ENCODE peak calls at places on chromosomes 5 and 9, in four cellular contexts. One of them, this sample, is unnamed.

GRCh38 chr9:13568851-13569618 is 289.5 kb upstream of the MPDZ start:
- DNase-seq in IMR-90: no peak
- DNase-seq in neuronal stem cell: no peak
- DNase-seq in H9: peak
- DNase-seq in this sample: no peak

GRCh38 chr9:94813379-94813778 is 86.9 kb downstream of the AOPEP start:
- DNase-seq in neuronal stem cell: no peak
- DNase-seq in H9: no peak
- DNase-seq in IMR-90: no peak
- DNase-seq in this sample: no peak

GRCh38 chr5:84870369-84870768 is 485.7 kb upstream of the EDIL3 start:
- DNase-seq in IMR-90: no peak
- DNase-seq in neuronal stem cell: no peak
- DNase-seq in H9: no peak
- DNase-seq in this sample: no peak

GRCh38 chr5:36457511-36458260 is 148.7 kb upstream of the SLC1A3 start:
- DNase-seq in neuronal stem cell: no peak
- DNase-seq in IMR-90: no peak
- DNase-seq in H9: no peak
- DNase-seq in this sample: no peak

GRCh38 chr5:144309265-144309664 is 138.6 kb downstream of the KCTD16 start:
- DNase-seq in IMR-90: no peak
- DNase-seq in H9: no peak
- DNase-seq in neuronal stem cell: no peak
- DNase-seq in this sample: no peak

GRCh38 chr9:120402741-120403542 is 177.0 kb downstream of the CDK5RAP2 start:
- DNase-seq in IMR-90: peak
- DNase-seq in neuronal stem cell: no peak
- DNase-seq in H9: no peak
- DNase-seq in this sample: no peak

GRCh38 chr9:14222149-14222835 is 91.6 kb downstream of the NFIB start:
- DNase-seq in IMR-90: no peak
- DNase-seq in H9: no peak
- DNase-seq in neuronal stem cell: no peak
- DNase-seq in this sample: no peak

GRCh38 chr5:135887881-135888614 is 7.6 kb downstream of the IL9 start:
- DNase-seq in neuronal stem cell: peak
- DNase-seq in IMR-90: peak
- DNase-seq in H9: peak
- DNase-seq in this sample: peak

GRCh38 chr9:130950039-130950311 is 10.9 kb upstream of the FIBCD1 start:
- DNase-seq in neuronal stem cell: no peak
- DNase-seq in H9: no peak
- DNase-seq in IMR-90: no peak
- DNase-seq in this sample: no peak

GRCh38 chr5:141806626-141807025 is 71.6 kb downstream of the PCDH1 start:
- DNase-seq in H9: no peak
- DNase-seq in IMR-90: no peak
- DNase-seq in neuronal stem cell: no peak
- DNase-seq in this sample: no peak

GRCh38 chr5:141807732-141808131 is 70.5 kb downstream of the PCDH1 start:
- DNase-seq in H9: no peak
- DNase-seq in IMR-90: no peak
- DNase-seq in neuronal stem cell: no peak
- DNase-seq in this sample: no peak

GRCh38 chr5:141809697-141810096 is 68.5 kb downstream of the PCDH1 start:
- DNase-seq in IMR-90: no peak
- DNase-seq in neuronal stem cell: no peak
- DNase-seq in H9: no peak
- DNase-seq in this sample: no peak

GRCh38 chr5:141808857-141809256 is 69.4 kb downstream of the PCDH1 start:
- DNase-seq in neuronal stem cell: no peak
- DNase-seq in H9: no peak
- DNase-seq in IMR-90: no peak
- DNase-seq in this sample: no peak

DNA sequence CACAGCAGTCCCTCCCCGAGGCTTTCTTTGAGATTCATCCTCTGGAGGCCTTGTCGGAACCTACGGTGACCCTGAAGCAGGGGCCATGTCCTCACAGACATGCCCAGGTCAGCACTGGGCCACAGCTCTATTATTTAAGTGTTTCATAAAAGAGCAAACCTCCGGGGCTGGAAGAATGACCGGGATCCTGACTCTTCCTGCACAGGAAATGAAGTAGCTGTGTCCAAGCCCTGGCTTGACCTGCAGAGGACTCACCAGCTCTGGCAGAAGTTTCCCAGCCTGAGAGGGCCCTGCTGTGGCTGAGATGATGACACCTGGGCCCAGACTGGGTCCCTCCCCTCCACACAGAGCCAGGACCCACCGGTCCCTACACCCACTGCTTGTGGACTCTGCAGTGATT is 72.3 kb downstream of the PCDH1 start:
- DNase-seq in neuronal stem cell: no peak
- DNase-seq in IMR-90: no peak
- DNase-seq in H9: no peak
- DNase-seq in this sample: no peak
- H2BK120ac ChIP-seq in neuronal stem cell: no peak
- H2BK120ac ChIP-seq in IMR-90: no peak
- H2BK120ac ChIP-seq in H9: no peak
- H2BK120ac ChIP-seq in this sample: no peak

GRCh38 chr9:87659534-87660419 is 66.1 kb upstream of the CTSL start:
- DNase-seq in H9: peak
- DNase-seq in neuronal stem cell: no peak
- DNase-seq in IMR-90: no peak
- DNase-seq in this sample: no peak
- H2BK120ac ChIP-seq in H9: no peak
- H2BK120ac ChIP-seq in neuronal stem cell: no peak
- H2BK120ac ChIP-seq in IMR-90: no peak
- H2BK120ac ChIP-seq in this sample: no peak

GRCh38 chr9:35001803-35002502 is 12.4 kb downstream of the DNAJB5 start:
- DNase-seq in neuronal stem cell: no peak
- DNase-seq in IMR-90: peak
- DNase-seq in H9: no peak
- DNase-seq in this sample: no peak
- H2BK120ac ChIP-seq in neuronal stem cell: no peak
- H2BK120ac ChIP-seq in IMR-90: no peak
- H2BK120ac ChIP-seq in H9: no peak
- H2BK120ac ChIP-seq in this sample: no peak

GRCh38 chr5:65018763-65019162 is 250.0 kb downstream of the CWC27 start:
- DNase-seq in H9: no peak
- DNase-seq in neuronal stem cell: no peak
- DNase-seq in IMR-90: no peak
- DNase-seq in this sample: no peak

GRCh38 chr5:65022932-65023331 is 254.2 kb downstream of the CWC27 start:
- DNase-seq in neuronal stem cell: no peak
- DNase-seq in IMR-90: no peak
- DNase-seq in H9: no peak
- DNase-seq in this sample: no peak

GRCh38 chr5:65021527-65022226 is 252.9 kb downstream of the CWC27 start:
- DNase-seq in neuronal stem cell: no peak
- DNase-seq in IMR-90: no peak
- DNase-seq in H9: no peak
- DNase-seq in this sample: no peak

GRCh38 chr5:65017636-65018035 is 248.9 kb downstream of the CWC27 start:
- DNase-seq in neuronal stem cell: no peak
- DNase-seq in IMR-90: peak
- DNase-seq in H9: no peak
- DNase-seq in this sample: no peak

GRCh38 chr5:65020492-65020891 is 251.8 kb downstream of the CWC27 start:
- DNase-seq in IMR-90: peak
- DNase-seq in H9: no peak
- DNase-seq in neuronal stem cell: no peak
- DNase-seq in this sample: no peak
- H2BK120ac ChIP-seq in IMR-90: peak
- H2BK120ac ChIP-seq in H9: no peak
- H2BK120ac ChIP-seq in neuronal stem cell: no peak
- H2BK120ac ChIP-seq in this sample: no peak

DNA sequence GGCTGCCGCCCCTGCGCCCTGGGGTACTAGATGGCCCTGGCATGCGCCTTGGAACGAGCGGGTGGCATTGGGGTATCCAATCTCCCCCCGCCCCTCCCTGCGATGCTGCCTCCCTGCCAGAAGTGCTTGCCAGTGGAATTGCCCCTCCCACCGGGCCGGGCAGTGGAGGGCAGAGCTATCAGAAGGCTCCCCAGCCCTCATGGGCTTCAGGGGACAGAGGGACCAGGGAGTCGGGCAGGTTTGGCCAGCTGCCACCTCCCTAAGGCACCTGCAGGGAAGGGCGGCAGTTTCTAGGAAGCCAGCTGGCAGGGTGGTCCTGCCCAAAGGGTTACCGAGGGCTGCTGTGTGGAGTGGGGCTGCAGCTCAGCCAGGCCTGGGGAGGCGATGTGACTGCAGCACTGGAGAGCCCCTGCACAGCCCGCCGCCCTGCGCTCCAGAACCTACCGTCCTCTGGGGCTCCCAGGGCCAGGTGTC is 52.8 kb upstream of the EGFL7 start:
- DNase-seq in IMR-90: no peak
- DNase-seq in H9: no peak
- DNase-seq in neuronal stem cell: no peak
- DNase-seq in this sample: no peak
- H2BK120ac ChIP-seq in IMR-90: no peak
- H2BK120ac ChIP-seq in H9: no peak
- H2BK120ac ChIP-seq in neuronal stem cell: peak
- H2BK120ac ChIP-seq in this sample: peak

DNA sequence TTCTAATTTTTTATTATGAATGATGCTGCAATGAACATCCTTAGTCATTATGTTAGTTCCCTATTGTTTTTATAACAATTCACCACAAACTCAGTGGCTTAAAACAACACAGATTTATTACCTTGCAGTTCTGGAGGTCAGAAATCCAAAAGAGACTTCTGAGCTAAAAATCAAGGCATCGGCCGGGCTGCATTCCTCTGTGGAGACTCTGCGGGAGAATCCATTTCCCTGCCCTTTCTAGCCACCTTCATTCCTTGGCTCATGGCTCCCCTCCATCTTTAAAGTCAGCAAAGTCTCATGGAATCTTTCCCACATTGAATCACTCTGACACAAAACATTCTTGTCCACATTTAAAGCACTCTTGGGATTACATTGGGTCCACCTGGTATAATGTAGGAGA is 38.6 kb downstream of the SNX18 start:
- DNase-seq in IMR-90: peak
- DNase-seq in H9: no peak
- DNase-seq in neuronal stem cell: no peak
- DNase-seq in this sample: no peak
- H2BK120ac ChIP-seq in IMR-90: no peak
- H2BK120ac ChIP-seq in H9: no peak
- H2BK120ac ChIP-seq in neuronal stem cell: no peak
- H2BK120ac ChIP-seq in this sample: no peak

GRCh38 chr9:35826071-35826701 is 2.3 kb downstream of the FAM221B start:
- DNase-seq in neuronal stem cell: peak
- DNase-seq in IMR-90: peak
- DNase-seq in H9: peak
- DNase-seq in this sample: no peak
- H2BK120ac ChIP-seq in neuronal stem cell: no peak
- H2BK120ac ChIP-seq in IMR-90: peak
- H2BK120ac ChIP-seq in H9: no peak
- H2BK120ac ChIP-seq in this sample: peak

GRCh38 chr9:135697226-135697625 is 2.1 kb downstream of the SOHLH1 start:
- DNase-seq in IMR-90: no peak
- DNase-seq in neuronal stem cell: no peak
- DNase-seq in H9: no peak
- DNase-seq in this sample: no peak

GRCh38 chr9:135696446-135696845 is 2.8 kb downstream of the SOHLH1 start:
- DNase-seq in H9: no peak
- DNase-seq in neuronal stem cell: no peak
- DNase-seq in IMR-90: no peak
- DNase-seq in this sample: no peak

GRCh38 chr9:135698767-135699166 is 514 bp downstream of the SOHLH1 start:
- DNase-seq in H9: peak
- DNase-seq in neuronal stem cell: no peak
- DNase-seq in IMR-90: no peak
- DNase-seq in this sample: no peak

GRCh38 chr9:135699440-135699839 is at the start of gene SOHLH1:
- DNase-seq in IMR-90: no peak
- DNase-seq in H9: no peak
- DNase-seq in neuronal stem cell: no peak
- DNase-seq in this sample: no peak

DNA sequence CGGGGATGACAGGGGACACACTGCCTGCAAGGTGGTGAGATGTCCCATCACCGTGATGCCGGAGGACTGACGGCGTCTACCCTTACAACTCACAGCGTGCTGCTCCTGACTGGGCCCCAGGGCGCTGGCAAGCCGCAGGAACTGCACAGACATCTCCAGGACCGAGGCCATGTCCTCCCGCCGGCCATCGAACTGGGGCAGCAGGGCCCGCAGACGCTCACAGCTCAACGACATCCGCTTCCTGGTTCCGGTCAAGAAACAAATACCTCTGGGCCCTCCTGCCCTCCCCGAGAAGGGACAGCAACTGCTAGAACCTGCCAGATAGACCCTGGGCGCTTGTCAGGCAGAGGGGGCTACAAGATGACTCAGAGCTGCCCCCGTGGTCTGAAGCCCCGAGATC is 1.0 kb downstream of the SOHLH1 start:
- DNase-seq in H9: no peak
- DNase-seq in neuronal stem cell: no peak
- DNase-seq in IMR-90: no peak
- DNase-seq in this sample: no peak
- H2BK120ac ChIP-seq in H9: no peak
- H2BK120ac ChIP-seq in neuronal stem cell: no peak
- H2BK120ac ChIP-seq in IMR-90: no peak
- H2BK120ac ChIP-seq in this sample: no peak

This sample was measured in H1.